ENCODE peak calls at places on chromosomes 6 and 20, in six cellular contexts. E is cardiac fibroblast, Z is HCT116, Q is IMR-90, O is Peyer's patch, X is spleen. J is an unnamed sample.

GRCh38 chr6:107862383-107862782 is 38.3 kb upstream of the SCML4 start:
- DNase-seq in E (no peak), Z (no peak), X (no peak), O (no peak), Q (no peak), J (no peak)

GRCh38 chr6:109045423-109046012 is 49.1 kb downstream of the SESN1 start:
- DNase-seq in Q (no peak), E (no peak), O (no peak), X (no peak), Z (no peak), J (no peak)

GRCh38 chr6:127879685-127880084 is 21.2 kb downstream of the THEMIS start:
- DNase-seq in Q (peak; percentile 7), X (peak; percentile 62), O (no peak), Z (no peak), E (peak; percentile 18), J (no peak)

GRCh38 chr20:53779822-53780221 is 186.2 kb upstream of the ZNF217 start:
- DNase-seq in X (no peak), E (no peak), Q (no peak), O (no peak), Z (no peak), J (no peak)

GRCh38 chr6:46563924-46564323 is 72.7 kb upstream of the RCAN2 start:
- DNase-seq in Q (no peak), E (no peak), O (no peak), Z (no peak), X (no peak), J (no peak)

GRCh38 chr6:148143771-148144170 is 198.9 kb upstream of the SASH1 start:
- DNase-seq in O (no peak), E (no peak), X (no peak), Q (no peak), Z (no peak), J (no peak)

GRCh38 chr6:98764378-98764911 is 69.9 kb upstream of the POU3F2 start:
- DNase-seq in O (no peak), Q (peak; percentile 0), E (peak; percentile 3), Z (no peak), X (no peak), J (no peak)

GRCh38 chr6:135759831-135760230 is 91.7 kb upstream of the PDE7B start:
- DNase-seq in Z (peak; percentile 15), X (no peak), O (no peak), E (peak; percentile 52), Q (peak; percentile 41), J (peak; percentile 24)

GRCh38 chr6:158628542-158628941 is 16.0 kb downstream of the DYNLT1 start:
- DNase-seq in Z (no peak), Q (no peak), X (no peak), O (no peak), E (no peak), J (no peak)

GRCh38 chr6:33633462-33634158 is 12.5 kb downstream of the ITPR3 start:
- DNase-seq in O (peak; percentile 86), X (peak; percentile 91), Z (no peak), E (peak; percentile 61), Q (peak; percentile 27), J (peak; percentile 85)

GRCh38 chr6:33632603-33633039 is 11.5 kb downstream of the ITPR3 start:
- DNase-seq in Z (peak; percentile 37), X (peak; percentile 82), O (peak; percentile 84), E (peak; percentile 52), Q (no peak), J (peak; percentile 66)

GRCh38 chr6:33634203-33634727 is 13.1 kb downstream of the ITPR3 start:
- DNase-seq in Z (no peak), X (no peak), E (no peak), O (peak; percentile 54), Q (no peak), J (no peak)

GRCh38 chr6:33631971-33632585 is 11.0 kb downstream of the ITPR3 start:
- DNase-seq in Z (no peak), O (peak; percentile 80), X (no peak), Q (no peak), E (no peak), J (no peak)

DNA sequence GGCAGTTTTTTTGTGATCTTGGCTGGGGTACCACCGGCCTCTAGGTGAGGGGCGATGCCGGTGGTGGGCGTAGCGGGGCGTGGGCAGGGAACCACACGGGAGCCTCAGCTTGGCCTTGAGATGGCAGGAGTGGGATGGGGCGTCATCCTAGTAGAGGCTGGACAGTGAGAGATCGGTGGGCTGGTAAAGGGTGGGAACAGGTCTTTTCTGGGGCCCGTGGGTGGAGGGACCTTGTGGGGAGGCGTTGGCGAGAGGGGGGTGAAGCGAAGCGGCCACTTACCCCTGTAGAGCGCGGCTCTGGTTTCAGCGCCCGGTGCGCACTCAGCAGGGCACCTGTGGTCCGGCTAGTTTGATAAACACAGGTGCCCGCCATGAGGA is 12.0 kb downstream of the ITPR3 start:
- DNase-seq in X (no peak), Z (no peak), O (no peak), Q (no peak), E (no peak), J (no peak)
- H3K4me3 ChIP-seq in X (peak overlapping the region; percentile 23), Z (peak overlapping the region; percentile 22), O (peak overlapping the region; percentile 53), Q (peak overlapping the region; percentile 47), E (peak overlapping the region; percentile 36), J (peak overlapping the region; percentile 28)

GRCh38 chr6:132728616-132729015 is 14.8 kb upstream of the VNN1 start:
- DNase-seq in X (no peak), Q (no peak), Z (no peak), E (no peak), O (no peak), J (no peak)
- TF ChIP-seq CTCF in X (no peak), Q (no peak), Z (peak; percentile 50), E (no peak), O (no peak), J (no peak)

GRCh38 chr6:9404351-9405146 is 969.2 kb upstream of the SLC35B3 start:
- DNase-seq in O (no peak), Q (no peak), X (no peak), Z (no peak), E (no peak), J (no peak)

GRCh38 chr6:9409126-9409525 is 973.8 kb upstream of the SLC35B3 start:
- DNase-seq in O (no peak), Q (peak; percentile 24), E (no peak), Z (no peak), X (no peak), J (no peak)

GRCh38 chr6:9405825-9406224 is 970.5 kb upstream of the SLC35B3 start:
- DNase-seq in Q (no peak), E (no peak), O (no peak), X (no peak), Z (no peak), J (no peak)

GRCh38 chr6:9405369-9405768 is 970.0 kb upstream of the SLC35B3 start:
- DNase-seq in X (no peak), E (peak; percentile 58), Q (peak; percentile 91), O (no peak), Z (peak; percentile 63), J (peak; percentile 91)

GRCh38 chr6:9408718-9409117 is 973.4 kb upstream of the SLC35B3 start:
- DNase-seq in Z (no peak), Q (peak; percentile 67), E (no peak), O (no peak), X (no peak), J (peak; percentile 10)
- H3K4me3 ChIP-seq in Z (no peak overlapping the region), Q (no peak overlapping the region), E (no peak overlapping the region), O (no peak overlapping the region), X (no peak overlapping the region), J (no peak overlapping the region)

DNA sequence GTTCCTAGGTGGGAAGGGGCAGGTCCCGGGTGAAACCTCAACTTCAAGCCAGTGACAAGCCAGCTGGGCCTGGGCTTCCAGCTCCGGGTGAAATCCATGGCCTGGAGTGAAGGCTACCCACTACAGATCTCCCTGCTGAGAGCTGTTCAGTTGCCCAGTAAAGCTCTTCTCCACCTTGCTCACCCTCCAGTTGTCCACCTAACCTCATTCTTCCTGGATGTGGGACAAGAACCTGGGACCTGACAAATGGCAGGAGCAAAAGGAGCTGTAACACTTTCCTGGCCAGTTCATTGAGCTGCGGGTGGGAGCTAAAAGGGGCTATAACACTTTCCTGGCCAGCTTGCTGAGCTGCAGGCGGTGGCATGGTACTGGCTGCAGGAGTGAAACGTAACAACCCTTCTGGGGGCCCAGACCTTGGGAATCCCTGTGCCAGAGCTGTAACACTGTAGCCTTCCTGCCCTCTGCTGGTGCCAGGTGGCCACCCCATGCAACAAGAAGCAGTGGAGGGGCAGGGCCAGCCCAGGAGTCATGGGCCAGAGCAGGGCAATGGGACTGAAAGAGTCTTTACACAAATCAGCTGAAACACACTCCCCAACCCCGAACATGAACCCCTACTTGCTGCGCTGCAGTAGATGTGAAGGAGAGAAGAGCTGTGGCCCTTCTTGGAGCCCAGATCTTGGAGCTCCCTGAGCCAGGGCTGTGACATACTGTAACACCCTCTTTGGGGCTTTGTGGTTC is 3.6 kb upstream of the HINT3 start:
- DNase-seq in Z (no peak), Q (peak; percentile 53), O (peak; percentile 55), X (peak; percentile 71), E (peak; percentile 47), J (peak; percentile 44)
- TF ChIP-seq CTCF in Z (peak; percentile 38), Q (peak; percentile 62), O (peak; percentile 36), X (no peak), E (peak; percentile 66), J (peak; percentile 45)

DNA sequence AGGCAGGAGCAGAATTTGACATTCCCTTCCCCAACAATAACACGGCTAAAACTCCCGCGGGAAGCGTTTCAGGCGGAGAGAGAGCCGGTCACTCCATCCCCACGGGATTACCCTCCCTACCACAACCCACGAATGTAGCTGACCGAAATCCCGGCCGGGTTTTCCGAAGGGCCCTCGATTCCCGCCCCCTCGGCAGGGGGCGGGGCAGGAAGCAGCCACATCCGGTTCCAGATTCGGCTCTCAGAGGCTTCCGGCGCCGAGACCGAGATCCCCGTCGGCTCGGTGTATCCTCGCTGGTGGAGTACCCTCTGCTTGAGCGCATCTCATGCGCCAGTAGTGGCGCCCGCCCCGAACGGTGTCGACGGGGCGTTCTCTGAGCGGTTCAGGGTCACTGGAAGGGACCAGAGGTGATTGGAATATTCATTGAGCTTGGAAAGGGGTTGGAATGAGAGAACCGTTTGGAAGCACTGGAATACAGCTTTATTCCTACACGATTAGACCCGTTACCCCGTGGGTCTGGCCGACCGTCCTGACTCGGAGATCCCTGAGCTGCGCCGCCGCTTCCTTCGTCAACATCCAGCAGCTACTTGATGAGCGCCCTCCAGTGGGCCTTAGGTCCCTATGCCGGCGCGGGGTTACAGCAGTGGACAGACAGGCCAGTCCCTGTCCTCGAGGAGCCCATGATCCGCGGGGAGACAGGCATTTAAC is 649 bp upstream of the RGL2 start:
- DNase-seq in Z (peak; percentile 80), X (peak; percentile 97), E (peak; percentile 94), Q (peak; percentile 88), O (peak; percentile 96), J (peak; percentile 92)
- H3K4me3 ChIP-seq in Z (peak overlapping the region; percentile 76), X (peak overlapping the region; percentile 73), E (peak overlapping the region; percentile 80), Q (peak overlapping the region; percentile 78), O (peak overlapping the region; percentile 86), J (peak overlapping the region; percentile 98)

DNA sequence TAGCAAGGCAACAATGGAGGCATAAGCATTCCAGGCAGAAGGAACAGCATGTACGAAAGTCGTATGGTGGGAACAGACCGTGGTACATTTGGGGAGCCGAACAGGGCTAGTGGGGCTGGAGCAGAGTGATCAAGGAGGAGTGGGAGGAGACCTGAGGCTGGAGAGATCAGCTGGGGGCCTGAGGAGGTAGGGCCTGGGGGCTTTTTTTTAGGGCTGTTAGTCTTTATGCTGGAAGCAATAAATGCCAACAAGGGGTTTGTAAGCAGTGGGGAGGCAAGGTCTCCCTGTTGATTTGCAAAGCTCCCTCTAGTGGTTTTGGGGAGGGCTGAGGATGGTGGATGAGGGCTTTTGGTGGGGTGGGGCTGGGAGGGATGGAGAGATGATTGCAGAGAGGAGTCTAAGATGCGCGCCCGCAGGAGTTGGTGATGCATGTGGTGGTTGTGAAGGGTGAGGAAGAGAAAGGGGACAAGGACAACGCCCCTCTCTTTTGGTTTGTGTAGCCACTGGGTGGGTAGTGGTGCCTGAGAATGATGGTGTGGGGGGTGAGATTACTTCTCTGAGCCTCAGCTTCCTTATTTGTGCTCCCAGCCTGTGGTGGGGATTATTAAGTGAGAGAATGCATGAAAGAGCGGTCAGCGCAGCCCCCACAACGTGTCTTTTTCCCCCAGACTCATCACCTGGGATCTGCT is 74.1 kb upstream of the TOX2 start:
- DNase-seq in X (no peak), Q (peak; percentile 29), O (no peak), E (peak; percentile 37), Z (peak; percentile 12), J (no peak)
- TF ChIP-seq CTCF in X (no peak), Q (peak; percentile 41), O (no peak), E (peak; percentile 57), Z (peak; percentile 65), J (peak; percentile 39)

J was measured in epithelial cell of esophagus.